ENCODE peak calls at places on chromosome 21, in ten cellular contexts. A is CD8-positive, alpha-beta T cell; L is AG04450; Z is PC-3; M is adrenal gland; X is ascending aorta; H is GM23248; N is RWPE1; R is keratinocyte; F is Peyer's patch. B is an unnamed sample.

GRCh38 chr21:18812308-18812707 is 408.7 kb upstream of the TMPRSS15 start:
- DNase-seq in A (no peak), L (no peak), Z (no peak), M (no peak), X (no peak), H (no peak), N (no peak), R (no peak), F (no peak), B (no peak)

GRCh38 chr21:46095106-46095719 is 2.7 kb upstream of the COL6A2 start:
- DNase-seq in A (no peak), L (no peak), Z (no peak), M (peak), X (peak), H (no peak), N (no peak), R (no peak), F (peak), B (no peak)

GRCh38 chr21:43866233-43866632 is 1.2 kb downstream of the AGPAT3 start:
- DNase-seq in A (peak), L (no peak), Z (peak), M (peak), X (no peak), H (peak), N (no peak), R (no peak), F (no peak), B (peak)

GRCh38 chr21:40272037-40272436 is 404.8 kb downstream of the PCP4 start:
- DNase-seq in A (no peak), L (no peak), Z (no peak), M (no peak), X (no peak), H (no peak), N (no peak), R (no peak), F (no peak), B (no peak)

GRCh38 chr21:28148400-28149064 is 844.1 kb downstream of the LTN1 start:
- DNase-seq in A (no peak), L (no peak), Z (peak), M (no peak), X (no peak), H (peak), N (no peak), R (no peak), F (no peak), B (no peak)

GRCh38 chr21:17775431-17776126 is 43.6 kb downstream of the C21orf91 start:
- DNase-seq in A (peak), L (no peak), Z (no peak), M (no peak), X (no peak), H (no peak), N (no peak), R (no peak), F (no peak), B (no peak)

GRCh38 chr21:42847051-42847707 is 32.2 kb downstream of the WDR4 start:
- DNase-seq in A (no peak), L (no peak), Z (no peak), M (no peak), X (no peak), H (no peak), N (no peak), R (no peak), F (peak), B (no peak)

GRCh38 chr21:42413500-42413899 is 9.8 kb downstream of the UBASH3A start:
- DNase-seq in A (no peak), L (no peak), Z (no peak), M (no peak), X (no peak), H (no peak), N (no peak), R (no peak), F (no peak), B (no peak)

GRCh38 chr21:43362306-43362927 is 64.5 kb downstream of the SIK1 start:
- DNase-seq in A (peak), L (peak), Z (no peak), M (peak), X (peak), H (peak), N (peak), R (no peak), F (peak), B (peak)

GRCh38 chr21:30227633-30228404 is 11.9 kb upstream of the CLDN8 start:
- DNase-seq in A (no peak), L (peak), Z (peak), M (peak), X (no peak), H (peak), N (peak), R (peak), F (no peak), B (peak)

GRCh38 chr21:43305811-43306311 is 121.1 kb downstream of the SIK1 start:
- DNase-seq in A (no peak), L (no peak), Z (no peak), M (no peak), X (no peak), H (no peak), N (no peak), R (no peak), F (no peak), B (no peak)

GRCh38 chr21:44793269-44794030 is 8.2 kb downstream of the UBE2G2 start:
- DNase-seq in A (peak), L (no peak), Z (peak), M (peak), X (no peak), H (peak), N (peak), R (no peak), F (no peak), B (peak)

GRCh38 chr21:44711327-44712202 is at the start of gene TSPEAR:
- DNase-seq in A (no peak), L (no peak), Z (no peak), M (no peak), X (peak), H (no peak), N (no peak), R (no peak), F (peak), B (no peak)

GRCh38 chr21:27201197-27201596 is 234.3 kb upstream of the ADAMTS5 start:
- DNase-seq in A (no peak), L (peak), Z (peak), M (no peak), X (no peak), H (peak), N (no peak), R (no peak), F (no peak), B (no peak)

GRCh38 chr21:43204638-43205037 is 35.8 kb downstream of the CRYAA start:
- DNase-seq in A (no peak), L (no peak), Z (no peak), M (no peak), X (peak), H (no peak), N (no peak), R (no peak), F (no peak), B (no peak)

GRCh38 chr21:15130751-15131150 is 66.0 kb upstream of the NRIP1 start:
- DNase-seq in A (no peak), L (no peak), Z (peak), M (no peak), X (no peak), H (no peak), N (no peak), R (no peak), F (no peak), B (no peak)

GRCh38 chr21:42030311-42030710 is 20.2 kb upstream of the ZBTB21 start:
- DNase-seq in A (no peak), L (no peak), Z (no peak), M (no peak), X (no peak), H (no peak), N (no peak), R (no peak), F (peak), B (no peak)

GRCh38 chr21:33917421-33917820 is 1.8 kb upstream of the ATP5PO start:
- DNase-seq in A (no peak), L (no peak), Z (no peak), M (no peak), X (no peak), H (no peak), N (no peak), R (no peak), F (no peak), B (no peak)

GRCh38 chr21:45326169-45326833 is 38.6 kb upstream of the POFUT2 start:
- DNase-seq in A (no peak), L (no peak), Z (no peak), M (no peak), X (no peak), H (peak), N (no peak), R (no peak), F (peak), B (peak)

GRCh38 chr21:10272216-10272615 is 249.2 kb upstream of the TPTE start:
- DNase-seq in A (no peak), L (no peak), Z (no peak), M (peak), X (no peak), H (peak), N (no peak), R (no peak), F (peak), B (no peak)

GRCh38 chr21:42373181-42373907 is 7.0 kb upstream of the TFF1 start:
- DNase-seq in A (peak), L (no peak), Z (no peak), M (no peak), X (no peak), H (no peak), N (no peak), R (no peak), F (peak), B (no peak)

GRCh38 chr21:45282283-45283018 is 5.2 kb downstream of the POFUT2 start:
- DNase-seq in A (no peak), L (no peak), Z (no peak), M (peak), X (peak), H (no peak), N (no peak), R (no peak), F (no peak), B (no peak)

GRCh38 chr21:27220416-27220815 is 253.5 kb upstream of the ADAMTS5 start:
- DNase-seq in A (no peak), L (no peak), Z (no peak), M (no peak), X (no peak), H (peak), N (no peak), R (no peak), F (no peak), B (no peak)

GRCh38 chr21:40575983-40576382 is 271.0 kb downstream of the DSCAM start:
- DNase-seq in A (no peak), L (no peak), Z (no peak), M (no peak), X (no peak), H (no peak), N (no peak), R (no peak), F (no peak), B (no peak)

GRCh38 chr21:15255359-15256157 is 190.8 kb upstream of the NRIP1 start:
- DNase-seq in A (no peak), L (no peak), Z (no peak), M (no peak), X (no peak), H (no peak), N (no peak), R (no peak), F (no peak), B (peak)

GRCh38 chr21:41242238-41242829 is 74.3 kb upstream of the FAM3B start:
- DNase-seq in A (no peak), L (no peak), Z (no peak), M (peak), X (no peak), H (no peak), N (no peak), R (no peak), F (no peak), B (no peak)

GRCh38 chr21:27526451-27526850 is 559.6 kb upstream of the ADAMTS5 start:
- DNase-seq in A (no peak), L (no peak), Z (no peak), M (no peak), X (no peak), H (no peak), N (no peak), R (no peak), F (no peak), B (peak)

GRCh38 chr21:45366931-45367401 is 38.0 kb upstream of the COL18A1 start:
- DNase-seq in A (no peak), L (peak), Z (peak), M (peak), X (peak), H (peak), N (no peak), R (no peak), F (peak), B (no peak)

GRCh38 chr21:46056450-46056903 is 41.4 kb upstream of the COL6A2 start:
- DNase-seq in A (no peak), L (peak), Z (no peak), M (peak), X (peak), H (peak), N (no peak), R (no peak), F (no peak), B (no peak)

GRCh38 chr21:44926364-44927101 is 5.8 kb upstream of the ITGB2 start:
- DNase-seq in A (peak), L (no peak), Z (peak), M (no peak), X (no peak), H (peak), N (no peak), R (no peak), F (no peak), B (no peak)

GRCh38 chr21:17611414-17612022 is 1.2 kb downstream of the BTG3 start:
- DNase-seq in A (peak), L (peak), Z (peak), M (peak), X (peak), H (peak), N (peak), R (no peak), F (peak), B (peak)

GRCh38 chr21:35026617-35027557 is 22.2 kb downstream of the RUNX1 start:
- DNase-seq in A (peak), L (no peak), Z (no peak), M (peak), X (peak), H (peak), N (no peak), R (no peak), F (peak), B (no peak)

GRCh38 chr21:35027558-35028450 is 21.3 kb downstream of the RUNX1 start:
- DNase-seq in A (peak), L (no peak), Z (no peak), M (no peak), X (no peak), H (peak), N (no peak), R (no peak), F (no peak), B (no peak)

GRCh38 chr21:35026153-35026499 is 23.0 kb downstream of the RUNX1 start:
- DNase-seq in A (no peak), L (no peak), Z (no peak), M (no peak), X (no peak), H (no peak), N (no peak), R (no peak), F (no peak), B (no peak)

GRCh38 chr21:35025206-35026152 is 23.6 kb downstream of the RUNX1 start:
- DNase-seq in A (no peak), L (no peak), Z (no peak), M (no peak), X (no peak), H (no peak), N (no peak), R (no peak), F (no peak), B (no peak)

DNA sequence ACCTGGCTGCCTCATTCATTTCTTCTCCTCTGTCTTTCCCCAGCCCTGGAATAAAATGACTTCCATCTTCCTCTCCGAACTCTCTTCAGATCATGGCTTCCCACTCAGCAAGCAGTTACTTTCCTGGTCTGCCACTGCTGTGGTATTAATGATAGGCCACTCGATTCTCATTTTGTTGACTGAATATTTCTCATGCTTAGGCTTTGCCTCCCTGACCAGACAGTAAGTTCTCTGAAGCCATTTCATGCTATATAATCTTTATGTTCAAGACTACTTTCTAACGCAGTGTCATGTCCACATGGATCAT is 20.7 kb downstream of the RUNX1 start:
- DNase-seq in A (no peak), L (no peak), Z (no peak), M (no peak), X (no peak), H (no peak), N (no peak), R (no peak), F (no peak), B (no peak)
- H3K27ac ChIP-seq in A (peak), L (no peak), Z (no peak), M (no peak), X (no peak), H (no peak), N (no peak), R (no peak), F (peak), B (no peak)

DNA sequence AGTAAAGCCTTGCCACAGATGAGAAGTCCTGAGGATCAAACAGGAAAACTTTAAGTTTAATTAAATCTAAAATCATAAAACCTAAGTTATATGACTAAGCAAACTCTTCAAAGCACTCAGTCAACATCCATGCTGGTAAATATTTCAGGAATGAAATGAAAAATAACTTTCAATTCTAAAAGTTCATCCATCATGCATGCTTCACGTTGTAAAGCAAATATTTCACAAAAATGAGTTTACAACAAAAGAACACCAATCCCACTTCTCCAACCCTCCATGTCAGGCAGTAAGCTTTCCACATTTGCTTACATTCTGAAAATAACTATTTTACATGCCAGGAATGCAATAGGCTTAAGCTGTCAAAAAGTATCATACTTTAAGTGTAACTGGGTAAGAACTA is 16.8 kb downstream of the APP start:
- DNase-seq in A (no peak), L (no peak), Z (no peak), M (no peak), X (no peak), H (peak), N (no peak), R (no peak), F (no peak), B (no peak)
- H3K27ac ChIP-seq in A (no peak), L (no peak), Z (no peak), M (no peak), X (peak), H (peak), N (no peak), R (no peak), F (no peak), B (no peak)

GRCh38 chr21:38443110-38443509 is 55.2 kb downstream of the ERG start:
- DNase-seq in A (no peak), L (no peak), Z (no peak), M (no peak), X (no peak), H (peak), N (no peak), R (no peak), F (no peak), B (no peak)

GRCh38 chr21:38440746-38441145 is 57.5 kb downstream of the ERG start:
- DNase-seq in A (no peak), L (peak), Z (peak), M (no peak), X (no peak), H (peak), N (peak), R (peak), F (no peak), B (peak)

GRCh38 chr21:38439336-38439900 is 58.9 kb downstream of the ERG start:
- DNase-seq in A (no peak), L (no peak), Z (no peak), M (no peak), X (no peak), H (peak), N (no peak), R (no peak), F (no peak), B (no peak)

GRCh38 chr21:38439957-38440356 is 58.3 kb downstream of the ERG start:
- DNase-seq in A (no peak), L (no peak), Z (no peak), M (no peak), X (no peak), H (no peak), N (no peak), R (no peak), F (no peak), B (no peak)

DNA sequence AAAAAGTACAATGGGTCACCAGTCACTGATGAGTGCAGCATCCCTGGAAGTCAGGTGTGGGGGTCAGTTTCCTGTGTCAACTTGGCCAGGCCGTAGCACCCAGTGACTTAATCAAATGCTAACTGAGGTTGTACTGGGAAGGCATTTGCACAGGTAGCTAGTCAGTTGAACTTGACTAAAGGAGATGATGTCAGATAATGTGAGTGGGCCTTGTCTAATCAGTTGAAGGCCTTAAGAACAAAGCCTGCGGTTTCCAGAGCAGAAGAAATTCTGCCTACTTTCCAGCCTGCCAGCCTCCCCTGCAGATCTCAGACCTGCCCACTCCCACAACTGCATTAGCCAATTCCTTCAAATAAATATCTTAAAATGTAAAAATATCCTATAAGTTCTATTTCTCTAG is 57.1 kb downstream of the ERG start:
- DNase-seq in A (no peak), L (no peak), Z (peak), M (no peak), X (no peak), H (no peak), N (no peak), R (no peak), F (no peak), B (no peak)
- H3K27ac ChIP-seq in A (no peak), L (peak), Z (peak), M (no peak), X (peak), H (peak), N (no peak), R (no peak), F (no peak), B (no peak)

GRCh38 chr21:29217818-29218252 is 80.9 kb upstream of the BACH1 start:
- DNase-seq in A (no peak), L (peak), Z (peak), M (no peak), X (no peak), H (peak), N (peak), R (peak), F (no peak), B (peak)
- H3K27ac ChIP-seq in A (no peak), L (peak), Z (peak), M (no peak), X (peak), H (peak), N (peak), R (peak), F (no peak), B (peak)

GRCh38 chr21:32492376-32492775 is 79.9 kb downstream of the EVA1C start:
- DNase-seq in A (no peak), L (no peak), Z (no peak), M (no peak), X (peak), H (no peak), N (no peak), R (no peak), F (no peak), B (no peak)
- H3K27ac ChIP-seq in A (no peak), L (no peak), Z (no peak), M (no peak), X (peak), H (no peak), N (no peak), R (no peak), F (no peak), B (no peak)

GRCh38 chr21:36210779-36211659 is 54.4 kb downstream of the DOP1B start:
- DNase-seq in A (no peak), L (no peak), Z (no peak), M (no peak), X (no peak), H (peak), N (no peak), R (no peak), F (no peak), B (no peak)
- H3K27ac ChIP-seq in A (no peak), L (peak), Z (peak), M (peak), X (no peak), H (peak), N (peak), R (no peak), F (no peak), B (no peak)

B was measured in A673.